ENCODE peak calls at places on chromosome 21, in nine cellular contexts. N is brain microvascular endothelial cell; Q is CD4-positive, CD25-positive, alpha-beta regulatory T cell; B is PC-3; T is colonic mucosa; V is IMR-90; J is H1; P is transverse colon; I is upper lobe of right lung. F is an unnamed sample.

GRCh38 chr21:33255404-33255803 is 10.8 kb upstream of the IL10RB start:
- DNase-seq in N (no peak), Q (no peak), B (no peak), T (no peak), V (no peak), J (no peak), P (no peak), I (no peak), F (no peak)

GRCh38 chr21:28345934-28346333 is 646.7 kb downstream of the LTN1 start:
- DNase-seq in N (no peak), Q (no peak), B (no peak), T (no peak), V (no peak), J (no peak), P (no peak), I (no peak), F (no peak)

GRCh38 chr21:31110430-31110829 is 72.2 kb upstream of the KRTAP19-8 start:
- DNase-seq in N (no peak), Q (no peak), B (no peak), T (no peak), V (no peak), J (no peak), P (no peak), I (no peak), F (no peak)

GRCh38 chr21:34348890-34349519 is 14.8 kb upstream of the KCNE2 start:
- DNase-seq in N (no peak), Q (no peak), B (no peak), T (no peak), V (no peak), J (no peak), P (no peak), I (no peak), F (no peak)

GRCh38 chr21:37757631-37758376 is 158.5 kb downstream of the KCNJ6 start:
- DNase-seq in N (no peak), Q (no peak), B (no peak), T (no peak), V (no peak), J (no peak), P (no peak), I (no peak), F (no peak)

GRCh38 chr21:31530918-31531705 is 128.4 kb upstream of the SOD1 start:
- DNase-seq in N (no peak), Q (no peak), B (peak), T (peak), V (no peak), J (no peak), P (peak), I (peak), F (peak)

GRCh38 chr21:28884481-28884880 is 108.2 kb downstream of the LTN1 start:
- DNase-seq in N (no peak), Q (no peak), B (peak), T (no peak), V (peak), J (no peak), P (no peak), I (no peak), F (peak)

GRCh38 chr21:30579351-30579750 is 10.8 kb downstream of the KRTAP22-2 start:
- DNase-seq in N (no peak), Q (no peak), B (no peak), T (no peak), V (no peak), J (no peak), P (no peak), I (no peak), F (no peak)

GRCh38 chr21:34869541-34869940 is 179.6 kb downstream of the RUNX1 start:
- DNase-seq in N (no peak), Q (no peak), B (no peak), T (no peak), V (no peak), J (no peak), P (no peak), I (no peak), F (no peak)

GRCh38 chr21:35648512-35648911 is 411.8 kb downstream of the SETD4 start:
- DNase-seq in N (no peak), Q (no peak), B (peak), T (no peak), V (no peak), J (no peak), P (no peak), I (no peak), F (no peak)

GRCh38 chr21:25107708-25108107 is 499.6 kb downstream of the MRPL39 start:
- DNase-seq in N (peak), Q (no peak), B (peak), T (no peak), V (peak), J (peak), P (no peak), I (no peak), F (peak)

GRCh38 chr21:33291686-33292085 is 25.5 kb downstream of the IL10RB start:
- DNase-seq in N (no peak), Q (no peak), B (no peak), T (no peak), V (no peak), J (no peak), P (no peak), I (no peak), F (no peak)

GRCh38 chr21:38531142-38531541 is 32.9 kb upstream of the ERG start:
- DNase-seq in N (no peak), Q (no peak), B (no peak), T (no peak), V (no peak), J (no peak), P (no peak), I (no peak), F (no peak)

GRCh38 chr21:35303085-35303484 is 254.0 kb upstream of the RUNX1 start:
- DNase-seq in N (peak), Q (no peak), B (peak), T (no peak), V (peak), J (no peak), P (no peak), I (no peak), F (peak)

GRCh38 chr21:30349572-30349971 is 1.2 kb upstream of the KRTAP23-1 start:
- DNase-seq in N (no peak), Q (no peak), B (peak), T (no peak), V (no peak), J (no peak), P (no peak), I (no peak), F (no peak)

GRCh38 chr21:40351006-40351405 is 483.8 kb downstream of the PCP4 start:
- DNase-seq in N (no peak), Q (no peak), B (no peak), T (no peak), V (no peak), J (no peak), P (no peak), I (no peak), F (no peak)

GRCh38 chr21:31220567-31220966 is 123.5 kb downstream of the TIAM1 start:
- DNase-seq in N (no peak), Q (no peak), B (peak), T (no peak), V (peak), J (no peak), P (no peak), I (no peak), F (no peak)

GRCh38 chr21:27805696-27806095 is 838.8 kb upstream of the ADAMTS5 start:
- DNase-seq in N (no peak), Q (no peak), B (no peak), T (no peak), V (no peak), J (no peak), P (no peak), I (no peak), F (no peak)

GRCh38 chr21:35113064-35113463 is 64.0 kb upstream of the RUNX1 start:
- DNase-seq in N (peak), Q (no peak), B (peak), T (no peak), V (peak), J (no peak), P (no peak), I (no peak), F (no peak)

GRCh38 chr21:31713973-31714740 is 17.8 kb downstream of the SCAF4 start:
- DNase-seq in N (peak), Q (peak), B (peak), T (no peak), V (peak), J (no peak), P (no peak), I (no peak), F (no peak)

GRCh38 chr21:25307489-25307888 is 299.8 kb downstream of the MRPL39 start:
- DNase-seq in N (no peak), Q (no peak), B (peak), T (no peak), V (peak), J (no peak), P (no peak), I (no peak), F (no peak)

GRCh38 chr21:34306246-34306645 is 57.6 kb upstream of the KCNE2 start:
- DNase-seq in N (no peak), Q (no peak), B (no peak), T (no peak), V (no peak), J (no peak), P (no peak), I (no peak), F (no peak)

GRCh38 chr21:15204887-15205286 is 140.1 kb upstream of the NRIP1 start:
- DNase-seq in N (no peak), Q (no peak), B (no peak), T (no peak), V (no peak), J (no peak), P (no peak), I (no peak), F (no peak)

GRCh38 chr21:15204140-15204774 is 139.5 kb upstream of the NRIP1 start:
- DNase-seq in N (no peak), Q (no peak), B (peak), T (no peak), V (no peak), J (no peak), P (no peak), I (no peak), F (no peak)

GRCh38 chr21:15207231-15207630 is 142.4 kb upstream of the NRIP1 start:
- DNase-seq in N (no peak), Q (no peak), B (no peak), T (no peak), V (no peak), J (no peak), P (no peak), I (no peak), F (no peak)

GRCh38 chr21:15206514-15206913 is 141.7 kb upstream of the NRIP1 start:
- DNase-seq in N (no peak), Q (no peak), B (no peak), T (no peak), V (no peak), J (no peak), P (no peak), I (no peak), F (no peak)

DNA sequence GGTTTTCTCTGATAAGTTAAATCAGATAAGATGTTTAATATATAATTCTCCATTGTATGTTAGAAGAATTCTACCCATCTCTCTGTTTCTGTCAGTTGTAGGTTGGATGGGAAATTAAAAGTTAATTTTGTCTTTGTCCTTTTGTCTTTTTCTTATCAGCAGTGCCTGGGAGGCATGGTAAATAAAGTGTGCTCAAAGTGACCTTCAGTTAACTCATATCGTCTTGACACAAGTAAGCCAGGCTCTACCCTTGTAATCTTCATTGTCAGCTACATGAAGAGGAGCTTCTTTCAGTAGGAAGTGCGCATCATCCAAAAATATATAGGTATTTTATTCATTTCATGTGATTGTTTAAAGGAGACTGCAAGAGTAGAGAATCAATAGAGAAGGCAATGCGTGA is 138.9 kb upstream of the NRIP1 start:
- DNase-seq in N (no peak), Q (no peak), B (no peak), T (no peak), V (no peak), J (no peak), P (no peak), I (no peak), F (peak)
- H3K4me3 ChIP-seq in N (no peak), Q (no peak), B (no peak), T (no peak), V (no peak), J (no peak), P (no peak), I (no peak), F (no peak)

DNA sequence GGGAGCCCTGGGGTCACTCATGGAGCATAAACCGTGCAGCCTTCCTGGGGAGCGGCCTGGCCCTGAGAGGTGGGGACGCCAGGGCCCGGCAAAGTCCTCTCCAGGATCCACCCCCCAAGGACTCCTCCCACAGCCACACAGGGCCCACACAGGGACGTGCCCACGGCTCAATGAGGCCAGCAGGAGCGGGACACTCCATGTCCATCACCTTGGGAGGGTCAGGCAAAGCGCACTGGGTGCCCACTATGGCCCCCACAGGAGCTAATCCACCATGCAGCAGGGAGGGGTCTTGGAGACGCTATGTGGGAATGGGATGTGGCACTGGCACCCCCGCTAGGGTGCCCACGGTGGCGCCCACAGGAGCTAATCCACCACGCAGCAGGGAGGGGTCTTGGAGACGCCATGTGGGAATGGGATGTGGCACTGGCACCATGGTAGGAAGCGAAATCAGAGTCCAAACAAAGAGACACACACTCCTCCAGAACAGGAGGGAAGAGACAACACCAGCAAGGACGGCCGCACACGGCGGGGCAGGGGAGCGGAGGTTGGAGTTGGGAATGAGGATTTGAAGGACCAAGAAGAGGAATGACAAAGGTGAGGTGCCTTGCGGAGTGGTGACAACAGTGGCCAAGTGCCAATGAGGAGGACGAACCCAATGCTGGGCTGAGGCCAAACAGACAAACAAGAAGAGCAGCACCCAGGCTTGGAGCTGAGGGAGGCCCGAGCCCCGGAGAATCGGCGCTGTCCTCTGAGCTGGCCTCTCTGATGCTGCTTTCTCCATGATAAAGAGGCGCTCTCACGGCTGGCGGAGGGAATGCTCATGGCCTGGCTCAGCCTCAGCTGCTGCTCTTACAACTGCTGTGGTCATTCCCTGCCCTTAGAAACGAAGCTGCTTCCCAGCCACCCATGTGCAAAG is 18.1 kb upstream of the SLC19A1 start:
- DNase-seq in N (no peak), Q (no peak), B (no peak), T (peak), V (no peak), J (no peak), P (no peak), I (peak), F (no peak)
- H3K27ac ChIP-seq in N (no peak), Q (no peak), B (no peak), T (no peak), V (no peak), J (no peak), P (no peak), I (no peak), F (no peak)

DNA sequence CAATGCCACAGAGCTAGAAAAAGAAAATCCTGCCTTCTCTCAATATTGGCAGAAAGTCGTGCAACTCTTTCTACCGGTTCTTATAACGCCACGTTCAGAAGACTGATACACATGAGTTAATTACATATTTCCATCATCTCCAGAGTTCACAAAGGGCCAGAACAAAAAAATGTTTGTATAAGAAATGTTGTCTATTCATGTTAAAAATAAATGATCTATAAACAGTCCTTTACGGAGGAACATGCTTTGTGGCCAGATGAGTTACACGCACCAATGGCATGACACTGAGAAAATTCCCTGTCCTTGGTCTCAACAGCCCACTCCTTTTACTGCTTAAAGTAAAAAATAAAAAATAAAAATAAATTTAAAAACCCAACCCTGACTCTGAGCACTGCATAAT is 29.5 kb downstream of the C2CD2 start:
- DNase-seq in N (peak), Q (no peak), B (no peak), T (no peak), V (peak), J (no peak), P (no peak), I (no peak), F (no peak)
- H3K4me3 ChIP-seq in N (no peak), Q (no peak), B (no peak), T (no peak), V (no peak), J (no peak), P (no peak), I (no peak), F (no peak)

GRCh38 chr21:26795398-26795790 is 49.8 kb downstream of the ADAMTS1 start:
- DNase-seq in N (no peak), Q (no peak), B (no peak), T (no peak), V (no peak), J (no peak), P (no peak), I (no peak), F (peak)

GRCh38 chr21:26794597-26795397 is 50.4 kb downstream of the ADAMTS1 start:
- DNase-seq in N (no peak), Q (no peak), B (no peak), T (no peak), V (peak), J (no peak), P (no peak), I (no peak), F (no peak)

GRCh38 chr21:26798856-26799751 is 46.1 kb downstream of the ADAMTS1 start:
- DNase-seq in N (no peak), Q (no peak), B (peak), T (no peak), V (peak), J (no peak), P (no peak), I (no peak), F (no peak)

GRCh38 chr21:26797878-26798456 is 47.2 kb downstream of the ADAMTS1 start:
- DNase-seq in N (no peak), Q (no peak), B (no peak), T (no peak), V (no peak), J (no peak), P (no peak), I (no peak), F (no peak)

GRCh38 chr21:26795866-26796329 is 49.3 kb downstream of the ADAMTS1 start:
- DNase-seq in N (peak), Q (no peak), B (peak), T (peak), V (peak), J (no peak), P (peak), I (no peak), F (no peak)
- H3K27ac ChIP-seq in N (peak), Q (no peak), B (peak), T (no peak), V (peak), J (no peak), P (peak), I (no peak), F (no peak)

DNA sequence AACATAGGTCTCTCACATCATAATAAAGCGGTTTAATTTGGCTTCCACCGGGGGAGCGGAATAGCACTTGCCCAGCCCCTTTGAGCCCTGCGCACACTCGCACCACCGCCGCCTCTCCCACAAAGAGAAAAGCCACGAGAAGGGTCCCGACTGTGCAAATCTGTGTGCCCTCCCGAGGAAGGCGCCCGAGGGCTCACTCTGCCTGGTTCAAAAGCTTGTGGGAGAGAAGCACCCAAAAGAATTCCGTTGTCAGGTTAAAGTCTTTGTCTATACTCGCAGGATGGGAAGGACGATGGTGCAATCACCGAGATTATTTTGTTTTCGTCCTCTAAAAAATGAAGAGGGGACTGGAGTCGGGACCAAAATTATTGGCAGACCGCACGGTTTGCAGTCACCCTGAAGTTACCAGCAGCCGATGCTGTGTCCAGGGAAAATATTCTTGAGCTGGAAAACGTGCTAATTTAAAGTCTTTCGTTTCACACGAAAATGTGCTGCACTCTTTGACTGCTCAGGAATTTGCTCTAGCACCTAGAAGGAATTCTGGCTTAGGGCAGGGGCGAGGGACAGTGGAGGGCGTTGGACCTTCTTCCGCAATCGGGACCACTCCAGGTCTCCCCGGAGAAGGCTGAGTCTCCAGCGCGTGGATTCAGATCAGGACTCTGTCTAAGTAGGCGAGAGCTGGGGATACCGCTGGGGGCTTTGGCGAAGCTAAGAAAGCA is 6.6 kb upstream of the SIM2 start:
- DNase-seq in N (no peak), Q (no peak), B (no peak), T (no peak), V (no peak), J (no peak), P (no peak), I (no peak), F (no peak)
- H3K4me3 ChIP-seq in N (no peak), Q (no peak), B (no peak), T (no peak), V (no peak), J (no peak), P (no peak), I (no peak), F (no peak)

DNA sequence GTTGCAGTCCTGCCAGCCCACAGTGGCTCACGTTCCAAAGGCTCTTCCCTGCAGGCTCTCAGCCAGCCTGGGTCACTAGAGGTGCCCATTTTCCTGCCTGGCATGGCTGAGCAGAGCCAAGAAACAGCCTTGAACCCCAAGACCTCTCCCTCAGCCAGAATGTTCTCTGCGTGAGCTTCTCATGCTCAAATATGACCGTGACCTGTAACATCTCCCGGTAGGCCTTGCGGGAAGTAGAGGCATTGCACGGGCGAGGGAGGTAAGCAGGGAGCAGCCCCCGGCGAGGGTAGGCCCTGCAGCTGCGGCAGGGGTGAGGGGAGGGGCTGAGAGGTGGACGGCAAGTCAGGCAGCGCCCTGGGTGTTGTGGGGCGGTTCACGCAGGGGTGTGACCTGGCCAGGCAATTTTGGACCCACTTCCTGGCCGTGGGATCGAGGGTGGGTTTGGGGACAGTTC is 20.0 kb downstream of the RRP1 start:
- DNase-seq in N (no peak), Q (no peak), B (no peak), T (no peak), V (no peak), J (no peak), P (no peak), I (no peak), F (no peak)
- H3K27ac ChIP-seq in N (no peak), Q (no peak), B (no peak), T (no peak), V (no peak), J (no peak), P (no peak), I (no peak), F (no peak)

GRCh38 chr21:20998456-20998789 is 214 bp downstream of the NCAM2 start:
- DNase-seq in N (no peak), Q (no peak), B (no peak), T (no peak), V (no peak), J (no peak), P (no peak), I (no peak), F (no peak)
- H3K4me3 ChIP-seq in N (peak), Q (peak), B (peak), T (peak), V (peak), J (peak), P (peak), I (peak), F (peak)

F was measured in cardiac muscle cell.